ENCODE peak calls at places on chromosomes 12 and 14, in eight cellular contexts. G is HFF-Myc, R is H1, T is esophagus squamous epithelium, M is colonic mucosa, E is WTC11, K is stomach, V is LNCaP clone FGC. A is an unnamed sample.

GRCh38 chr12:16323010-16323409 is 24.4 kb upstream of the MGST1 start:
- DNase-seq in G (no peak), R (no peak), T (no peak), M (no peak), E (no peak), K (no peak), V (no peak), A (no peak)

GRCh38 chr14:75981426-75981825 is 369 bp downstream of the TGFB3 start:
- DNase-seq in G (no peak), R (no peak), T (no peak), M (no peak), E (no peak), K (no peak), V (no peak), A (peak)

GRCh38 chr14:74653386-74654138 is 41.5 kb upstream of the LTBP2 start:
- DNase-seq in G (peak), R (no peak), T (no peak), M (no peak), E (no peak), K (no peak), V (no peak), A (no peak)

GRCh38 chr12:22283006-22283506 is 51.5 kb downstream of the ST8SIA1 start:
- DNase-seq in G (peak), R (no peak), T (no peak), M (no peak), E (no peak), K (no peak), V (no peak), A (no peak)

GRCh38 chr12:126483145-126484068 is 1418.2 kb downstream of the AACS start:
- DNase-seq in G (no peak), R (no peak), T (no peak), M (no peak), E (no peak), K (no peak), V (no peak), A (no peak)

GRCh38 chr12:112645586-112645985 is 146.0 kb upstream of the RPH3A start:
- DNase-seq in G (no peak), R (no peak), T (no peak), M (no peak), E (no peak), K (no peak), V (no peak), A (no peak)

GRCh38 chr14:37620856-37621255 is 25.4 kb downstream of the TTC6 start:
- DNase-seq in G (no peak), R (no peak), T (no peak), M (no peak), E (no peak), K (no peak), V (no peak), A (no peak)

GRCh38 chr14:70658899-70659298 is 17.2 kb downstream of the TTC9 start:
- DNase-seq in G (no peak), R (no peak), T (no peak), M (no peak), E (no peak), K (no peak), V (no peak), A (no peak)

GRCh38 chr12:42119085-42119633 is 25.5 kb downstream of the GXYLT1 start:
- DNase-seq in G (peak), R (no peak), T (no peak), M (no peak), E (no peak), K (no peak), V (no peak), A (no peak)

GRCh38 chr12:6113691-6114475 is 10.6 kb downstream of the VWF start:
- DNase-seq in G (no peak), R (no peak), T (no peak), M (no peak), E (no peak), K (no peak), V (no peak), A (no peak)

GRCh38 chr12:91104812-91105466 is 6.4 kb downstream of the LUM start:
- DNase-seq in G (no peak), R (no peak), T (no peak), M (no peak), E (no peak), K (no peak), V (no peak), A (no peak)

GRCh38 chr14:92644166-92644565 is 104.3 kb downstream of the LGMN start:
- DNase-seq in G (no peak), R (no peak), T (no peak), M (no peak), E (no peak), K (no peak), V (no peak), A (no peak)

GRCh38 chr12:56988207-56988739 is 18.1 kb downstream of the ZBTB39 start:
- DNase-seq in G (no peak), R (no peak), T (no peak), M (no peak), E (no peak), K (no peak), V (no peak), A (peak)

GRCh38 chr14:76863724-76864407 is 37.7 kb downstream of the LRRC74A start:
- DNase-seq in G (no peak), R (no peak), T (no peak), M (no peak), E (no peak), K (no peak), V (no peak), A (peak)

GRCh38 chr12:106585862-106586534 is 3.2 kb downstream of the RFX4 start:
- DNase-seq in G (no peak), R (no peak), T (no peak), M (no peak), E (peak), K (no peak), V (no peak), A (no peak)

GRCh38 chr14:105193916-105194782 is 13.0 kb upstream of the NUDT14 start:
- DNase-seq in G (no peak), R (no peak), T (no peak), M (no peak), E (no peak), K (no peak), V (no peak), A (no peak)

GRCh38 chr12:71243375-71243774 is 85.6 kb upstream of the TSPAN8 start:
- DNase-seq in G (no peak), R (no peak), T (no peak), M (no peak), E (no peak), K (no peak), V (no peak), A (no peak)

GRCh38 chr12:64782181-64782580 is 23.0 kb upstream of the GNS start:
- DNase-seq in G (no peak), R (no peak), T (no peak), M (no peak), E (no peak), K (no peak), V (no peak), A (no peak)

GRCh38 chr12:64780220-64780530 is 21.0 kb upstream of the GNS start:
- DNase-seq in G (no peak), R (no peak), T (no peak), M (no peak), E (no peak), K (no peak), V (peak), A (no peak)

GRCh38 chr12:64779349-64779974 is 20.3 kb upstream of the GNS start:
- DNase-seq in G (no peak), R (no peak), T (no peak), M (peak), E (no peak), K (no peak), V (no peak), A (no peak)

GRCh38 chr12:64780531-64781373 is 21.5 kb upstream of the GNS start:
- DNase-seq in G (no peak), R (no peak), T (no peak), M (peak), E (peak), K (peak), V (no peak), A (peak)

DNA sequence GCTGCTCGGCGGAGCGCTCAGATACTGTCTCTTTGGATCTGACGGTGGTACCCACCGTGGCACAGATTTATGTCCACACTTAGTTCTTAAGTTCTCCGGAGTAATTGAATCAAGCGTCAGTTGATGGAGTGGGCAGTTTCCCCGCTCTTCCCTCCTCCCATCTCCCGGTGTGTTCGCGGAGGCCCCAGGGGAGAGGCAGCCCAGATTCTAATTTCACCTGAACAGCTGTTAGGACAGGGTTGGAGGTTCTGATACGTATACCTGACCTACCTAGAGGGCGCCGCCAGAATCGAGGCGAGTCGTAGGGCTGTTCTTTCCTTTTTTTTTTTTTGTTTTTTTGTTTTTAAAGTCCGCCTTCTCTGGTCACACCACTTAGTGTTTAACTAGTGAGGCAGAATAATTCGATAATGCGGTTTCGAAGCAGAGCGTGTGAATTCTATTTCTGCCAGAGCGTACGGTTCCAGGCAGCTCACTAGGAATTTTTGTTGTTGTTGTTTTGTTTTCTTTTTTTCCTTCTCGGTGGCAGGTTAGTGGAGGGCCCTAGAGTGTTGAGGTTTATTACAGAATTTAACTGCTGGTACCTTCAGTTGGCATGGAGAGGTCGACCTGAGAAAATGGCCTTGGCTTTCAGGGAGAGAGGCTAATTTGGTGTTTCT is 22.3 kb upstream of the GNS start:
- DNase-seq in G (no peak), R (no peak), T (no peak), M (peak), E (no peak), K (peak), V (no peak), A (peak)
- TF ChIP-seq CTCF in G (no peak), R (no peak), T (no peak), M (no peak), E (no peak), K (no peak), V (peak), A (no peak)

GRCh38 chr12:100926669-100927248 is 132.2 kb downstream of the ANO4 start:
- DNase-seq in G (peak), R (peak), T (no peak), M (peak), E (peak), K (no peak), V (no peak), A (no peak)
- TF ChIP-seq CTCF in G (peak), R (peak), T (no peak), M (peak), E (no peak), K (no peak), V (peak), A (peak)

GRCh38 chr12:110996415-110996814 is 76.0 kb upstream of the MYL2 start:
- DNase-seq in G (no peak), R (no peak), T (no peak), M (no peak), E (no peak), K (no peak), V (no peak), A (no peak)

GRCh38 chr12:110995615-110996014 is 75.2 kb upstream of the MYL2 start:
- DNase-seq in G (no peak), R (no peak), T (no peak), M (no peak), E (no peak), K (no peak), V (no peak), A (no peak)

GRCh38 chr12:110995016-110995415 is 74.6 kb upstream of the MYL2 start:
- DNase-seq in G (no peak), R (no peak), T (no peak), M (no peak), E (no peak), K (no peak), V (no peak), A (no peak)

GRCh38 chr12:110993425-110993824 is 73.0 kb upstream of the MYL2 start:
- DNase-seq in G (no peak), R (no peak), T (no peak), M (no peak), E (no peak), K (no peak), V (no peak), A (no peak)

DNA sequence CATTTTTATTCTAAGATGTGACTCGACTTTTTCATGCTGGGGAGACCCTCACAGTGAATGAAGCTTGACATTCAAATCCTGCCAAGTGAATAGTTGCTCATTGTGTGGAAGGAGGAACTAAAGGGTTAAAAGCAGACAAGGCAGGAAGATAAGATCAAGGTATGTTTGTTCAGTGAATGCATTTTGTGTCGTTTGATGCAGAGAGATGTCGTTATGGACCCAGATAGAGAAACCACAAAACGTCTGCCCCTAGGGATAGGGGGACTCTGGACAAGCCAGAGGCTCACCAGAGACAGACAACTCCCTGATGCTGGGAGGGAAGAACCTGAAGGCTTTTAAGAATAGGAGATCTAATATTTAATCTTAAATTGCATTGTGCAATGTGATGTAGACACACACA is 72.5 kb upstream of the MYL2 start:
- DNase-seq in G (no peak), R (no peak), T (no peak), M (no peak), E (no peak), K (no peak), V (no peak), A (no peak)
- TF ChIP-seq CTCF in G (no peak), R (no peak), T (no peak), M (no peak), E (no peak), K (no peak), V (no peak), A (no peak)

GRCh38 chr14:96516351-96516750 is 14.2 kb downstream of the PAPOLA start:
- DNase-seq in G (no peak), R (no peak), T (no peak), M (no peak), E (no peak), K (no peak), V (no peak), A (no peak)
- TF ChIP-seq CTCF in G (no peak), R (no peak), T (no peak), M (no peak), E (no peak), K (no peak), V (no peak), A (no peak)

GRCh38 chr14:72645706-72646105 is 248.2 kb downstream of the DPF3 start:
- DNase-seq in G (no peak), R (no peak), T (no peak), M (no peak), E (no peak), K (no peak), V (no peak), A (no peak)

GRCh38 chr14:72643317-72643801 is 250.5 kb downstream of the DPF3 start:
- DNase-seq in G (peak), R (peak), T (no peak), M (no peak), E (no peak), K (no peak), V (no peak), A (no peak)

GRCh38 chr14:72644038-72644437 is 249.9 kb downstream of the DPF3 start:
- DNase-seq in G (no peak), R (no peak), T (no peak), M (no peak), E (no peak), K (no peak), V (no peak), A (no peak)

GRCh38 chr14:72646861-72647528 is 246.9 kb downstream of the DPF3 start:
- DNase-seq in G (no peak), R (no peak), T (no peak), M (no peak), E (no peak), K (no peak), V (no peak), A (no peak)

GRCh38 chr14:72644758-72645489 is 249.0 kb downstream of the DPF3 start:
- DNase-seq in G (no peak), R (no peak), T (no peak), M (no peak), E (no peak), K (no peak), V (no peak), A (no peak)
- TF ChIP-seq CTCF in G (no peak), R (peak), T (no peak), M (no peak), E (no peak), K (no peak), V (no peak), A (no peak)

GRCh38 chr14:86961106-86961716 is 1031.8 kb downstream of the GALC start:
- DNase-seq in G (no peak), R (no peak), T (no peak), M (no peak), E (peak), K (no peak), V (peak), A (no peak)
- TF ChIP-seq CTCF in G (peak), R (peak), T (no peak), M (no peak), E (peak), K (no peak), V (peak), A (peak)

GRCh38 chr12:99521664-99522063 is 125.9 kb upstream of the GARIN6 start:
- DNase-seq in G (no peak), R (no peak), T (no peak), M (no peak), E (no peak), K (no peak), V (no peak), A (no peak)
- TF ChIP-seq CTCF in G (no peak), R (no peak), T (no peak), M (no peak), E (no peak), K (no peak), V (no peak), A (no peak)

A was measured in GM13977.